ENCODE peak calls at places on chromosomes 1 and 21, in nine cellular contexts. M, U, X, B, T, P, I, L and Z are unnamed samples.

GRCh38 chr1:169300854-169301253 is 66.7 kb downstream of the NME7 start:
- DNase-seq in L (no peak), B (no peak), M (no peak), I (no peak), P (no peak), U (peak; percentile 55), T (no peak), X (no peak), Z (no peak)

GRCh38 chr1:37237948-37238347 is 203.6 kb upstream of the GRIK3 start:
- DNase-seq in X (no peak), U (no peak), M (no peak), I (no peak), P (no peak), L (no peak), T (no peak), B (no peak), Z (no peak)

GRCh38 chr21:29418813-29419212 is 120.1 kb downstream of the BACH1 start:
- DNase-seq in L (no peak), T (no peak), U (no peak), M (no peak), I (no peak), X (no peak), B (no peak), P (no peak), Z (no peak)

GRCh38 chr1:248924696-248925532 is 18.9 kb downstream of the PGBD2 start:
- DNase-seq in B (no peak), P (peak; percentile 54), X (no peak), I (no peak), U (peak; percentile 63), M (peak; percentile 53), L (peak; percentile 49), T (peak; percentile 40), Z (no peak)

GRCh38 chr1:97044159-97044760 is 322.7 kb downstream of the PTBP2 start:
- DNase-seq in P (no peak), I (no peak), U (no peak), X (peak; percentile 24), B (no peak), L (no peak), T (no peak), M (no peak), Z (no peak)

GRCh38 chr1:23118957-23119792 is 49.5 kb downstream of the LUZP1 start:
- DNase-seq in X (no peak), T (no peak), P (no peak), L (peak; percentile 48), I (no peak), B (no peak), U (peak; percentile 20), M (no peak), Z (no peak)

GRCh38 chr1:201113451-201114244 is 1.4 kb upstream of the CACNA1S start:
- DNase-seq in B (no peak), M (no peak), U (no peak), P (no peak), X (no peak), T (no peak), L (no peak), I (no peak), Z (no peak)

GRCh38 chr21:25341981-25342380 is 265.3 kb downstream of the MRPL39 start:
- DNase-seq in M (no peak), I (no peak), U (no peak), X (no peak), P (no peak), T (no peak), B (no peak), L (no peak), Z (no peak)

DNA sequence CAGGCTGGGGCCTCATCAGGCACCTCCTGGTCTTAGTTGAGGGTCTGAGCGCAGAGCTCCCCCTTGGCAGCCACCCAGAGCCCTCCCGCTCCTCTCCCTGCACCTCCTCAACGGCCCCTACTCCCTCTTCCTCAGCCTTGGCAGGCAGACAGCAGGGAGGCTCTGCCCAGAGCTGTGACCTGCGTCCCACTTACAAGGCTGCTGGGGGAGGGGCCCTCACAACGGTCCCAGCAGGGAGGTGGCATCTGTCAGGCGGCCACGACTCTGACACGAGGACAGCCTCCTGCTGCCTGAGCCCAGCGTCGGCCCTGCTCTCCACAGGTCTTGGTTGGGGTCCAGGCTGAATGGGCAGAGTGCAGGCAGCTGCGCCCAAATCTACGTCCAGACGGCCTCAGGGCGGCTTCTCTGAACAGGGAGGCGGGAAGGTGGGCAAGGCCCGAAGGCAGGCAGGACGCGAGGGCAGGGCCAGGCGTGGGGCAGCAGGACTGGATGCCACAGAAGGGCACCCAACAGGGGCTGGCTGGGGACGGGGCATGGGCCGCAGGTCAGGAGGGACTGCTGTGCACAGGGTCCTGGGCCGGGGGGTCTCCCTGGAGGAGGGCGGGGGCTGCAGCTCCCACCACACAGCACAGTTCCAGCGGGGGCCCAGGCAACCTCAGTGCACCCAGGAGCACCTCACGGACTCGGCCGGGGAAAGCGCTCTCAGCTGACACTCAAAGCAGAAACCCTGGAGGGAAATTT is 7.5 kb downstream of the SLC19A1 start:
- DNase-seq in L (peak; percentile 60), U (peak; percentile 11), M (no peak), X (peak; percentile 84), B (peak; percentile 76), I (peak; percentile 46), T (no peak), P (no peak), Z (peak; percentile 76)
- H3K27ac ChIP-seq in L (no peak overlapping the region), U (no peak overlapping the region), M (no peak overlapping the region), X (no peak overlapping the region), B (peak overlapping the region; percentile 68), I (no peak overlapping the region), T (no peak overlapping the region), P (no peak overlapping the region), Z (no peak overlapping the region)

DNA sequence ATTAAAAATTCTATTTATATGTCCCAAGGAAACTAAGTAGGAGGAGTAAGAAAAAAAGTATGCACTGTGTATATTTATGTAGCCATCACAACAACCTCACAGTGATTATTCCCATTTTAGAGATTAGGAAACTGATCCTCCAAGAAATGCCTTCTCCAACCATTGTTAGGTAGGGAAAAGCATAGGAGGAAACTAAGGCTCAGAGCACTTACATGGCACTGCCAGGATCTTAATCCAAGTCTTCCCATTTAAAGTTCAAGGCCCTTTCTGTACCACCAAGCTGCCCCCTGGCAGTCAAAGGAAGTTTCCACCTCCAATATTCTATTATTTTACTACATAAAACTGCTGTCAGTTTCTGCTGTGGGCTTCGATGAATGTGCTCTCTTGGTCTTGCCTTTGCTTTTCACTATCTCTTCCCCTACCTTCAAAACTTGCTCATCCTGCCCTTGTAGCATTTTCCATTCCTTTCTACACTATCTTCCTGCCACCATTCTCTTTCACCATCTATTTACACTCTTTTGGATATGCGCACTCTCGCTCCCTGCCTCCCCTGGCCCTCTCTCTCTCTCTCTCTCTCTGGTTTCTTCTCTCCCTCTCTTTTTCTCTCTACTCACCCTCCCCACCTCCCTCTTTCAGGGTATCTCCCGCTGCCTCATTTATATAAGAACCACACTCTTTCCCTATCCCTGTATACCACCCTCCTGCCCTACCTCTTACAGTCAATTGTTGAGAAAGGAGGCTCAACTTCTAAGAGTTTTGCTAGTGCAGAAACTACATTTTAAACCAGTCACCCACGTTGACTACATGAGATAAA is 34.0 kb downstream of the PUM1 start:
- DNase-seq in P (no peak), T (no peak), U (no peak), X (no peak), I (no peak), L (no peak), M (no peak), B (no peak), Z (no peak)
- H3K4me1 ChIP-seq in P (peaks cover 40% of the 10 kb centered on the region), T (no peaks in the 10 kb centered on the region), U (peaks cover 8% of the 10 kb centered on the region), X (peaks cover 70% of the 10 kb centered on the region), I (peaks cover 61% of the 10 kb centered on the region), L (no peaks in the 10 kb centered on the region), M (peaks cover 7% of the 10 kb centered on the region), B (peaks cover 58% of the 10 kb centered on the region), Z (peaks cover 50% of the 10 kb centered on the region)

GRCh38 chr1:9591669-9592509 is 3.2 kb downstream of the TMEM201 start:
- DNase-seq in T (no peak), U (no peak), M (no peak), I (no peak), L (no peak), P (no peak), X (peak; percentile 73), B (peak; percentile 44), Z (peak; percentile 61)
- H3K27ac ChIP-seq in T (no peak overlapping the region), U (no peak overlapping the region), M (no peak overlapping the region), I (peak overlapping the region; percentile 80), L (no peak overlapping the region), P (no peak overlapping the region), X (no peak overlapping the region), B (no peak overlapping the region), Z (no peak overlapping the region)

DNA sequence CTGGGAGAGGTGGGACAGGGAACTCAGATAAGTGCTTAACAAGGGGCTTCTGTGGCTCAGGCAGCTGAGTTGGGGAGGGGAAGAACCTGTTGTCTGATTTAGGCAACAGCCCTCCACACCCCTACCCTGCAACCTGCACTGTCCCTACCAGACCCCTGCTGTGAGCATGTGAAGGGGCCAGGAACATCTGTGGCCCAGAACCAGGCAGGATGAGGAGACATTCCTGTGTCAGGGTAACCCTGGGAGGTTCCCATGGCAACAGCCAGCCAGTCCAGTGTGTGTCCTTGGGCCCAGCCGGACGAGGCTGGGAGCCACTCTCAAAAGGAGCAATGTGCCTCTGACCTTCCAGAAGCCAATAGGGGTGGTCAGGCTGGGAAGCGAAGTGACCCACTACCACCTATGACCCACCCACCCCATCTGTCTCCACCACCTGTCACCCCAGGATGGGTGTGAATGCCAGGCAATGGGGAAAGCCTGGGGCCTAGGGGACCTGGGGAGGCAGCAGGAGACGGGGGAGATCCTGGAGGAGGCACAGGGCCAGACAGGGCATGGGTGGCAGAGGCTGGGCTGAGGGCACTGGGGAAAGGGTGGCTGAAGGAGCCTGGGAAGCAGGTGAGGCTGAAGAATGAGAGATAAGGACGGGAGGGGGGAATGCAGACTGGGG is 4.9 kb upstream of the PMVK start:
- DNase-seq in L (no peak), B (no peak), X (no peak), I (no peak), P (no peak), T (no peak), U (no peak), M (peak; percentile 60), Z (no peak)
- H3K4me1 ChIP-seq in L (peaks cover 20% of the 10 kb centered on the region), B (peaks cover 41% of the 10 kb centered on the region), X (peaks cover 44% of the 10 kb centered on the region), I (peaks cover 10% of the 10 kb centered on the region), P (peaks cover 7% of the 10 kb centered on the region), T (peaks cover 10% of the 10 kb centered on the region), U (peaks cover 2% of the 10 kb centered on the region), M (peaks cover 3% of the 10 kb centered on the region), Z (peaks cover 73% of the 10 kb centered on the region)

GRCh38 chr1:191714810-191715209 is 443.5 kb upstream of the RGS18 start:
- DNase-seq in L (no peak), B (no peak), P (no peak), M (no peak), U (no peak), X (no peak), T (no peak), I (no peak), Z (no peak)

GRCh38 chr1:191709215-191709614 is 449.0 kb upstream of the RGS18 start:
- DNase-seq in L (no peak), I (no peak), X (no peak), M (no peak), T (no peak), U (no peak), P (no peak), B (no peak), Z (no peak)

GRCh38 chr1:191707288-191707687 is 451.0 kb upstream of the RGS18 start:
- DNase-seq in M (no peak), P (no peak), I (no peak), T (no peak), B (no peak), X (no peak), U (peak; percentile 44), L (no peak), Z (no peak)

DNA sequence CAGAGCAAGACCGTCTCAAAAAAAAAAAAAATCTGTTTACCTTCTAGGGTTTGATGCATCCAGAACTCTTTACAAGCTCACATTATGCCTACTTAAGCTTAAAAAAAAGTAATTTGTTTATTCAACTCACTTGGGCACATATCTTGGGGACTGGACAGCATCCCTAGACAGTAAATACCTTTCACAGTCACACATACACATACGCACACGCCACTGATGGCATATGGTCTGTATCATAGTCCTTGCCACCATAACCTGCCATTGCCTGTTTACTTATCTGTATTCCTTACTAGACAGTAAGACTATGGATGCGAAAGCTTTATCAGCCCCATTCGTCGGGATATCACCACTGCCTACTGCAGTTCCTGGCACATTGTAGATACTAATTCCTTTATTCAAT is 446.3 kb upstream of the RGS18 start:
- DNase-seq in B (no peak), X (no peak), L (no peak), M (no peak), U (no peak), P (no peak), T (no peak), I (no peak), Z (no peak)
- H3K27ac ChIP-seq in B (no peak overlapping the region), X (no peak overlapping the region), L (no peak overlapping the region), M (no peak overlapping the region), U (no peak overlapping the region), P (no peak overlapping the region), T (no peak overlapping the region), I (no peak overlapping the region), Z (no peak overlapping the region)